ENCODE peak calls at places on chromosomes 13 and 19, in seven cellular contexts. E, T, F, X, C, V and P are unnamed samples.

GRCh38 chr13:24282256-24282655 is 27.1 kb upstream of the C1QTNF9 start:
- DNase-seq in E (no peak), T (no peak), F (no peak), X (no peak), C (peak; percentile 20), V (no peak), P (no peak)

GRCh38 chr13:94345374-94346195 is 133.9 kb downstream of the DCT start:
- DNase-seq in E (no peak), T (no peak), F (peak; percentile 32), X (peak; percentile 20), C (no peak), V (no peak), P (no peak)

GRCh38 chr13:68173111-68173510 is 943.0 kb upstream of the PCDH9 start:
- DNase-seq in E (no peak), T (no peak), F (no peak), X (no peak), C (no peak), V (no peak), P (no peak)

GRCh38 chr13:90256746-90257145 is 1090.7 kb upstream of the MIR17HG start:
- DNase-seq in E (no peak), T (no peak), F (no peak), X (no peak), C (no peak), V (no peak), P (no peak)

GRCh38 chr13:20715340-20715732 is 11.8 kb downstream of the IL17D start:
- DNase-seq in E (no peak), T (no peak), F (no peak), X (no peak), C (no peak), V (peak; percentile 30), P (no peak)

GRCh38 chr19:51027873-51028272 is 1.5 kb upstream of the KLK11 start:
- DNase-seq in E (no peak), T (no peak), F (no peak), X (no peak), C (no peak), V (no peak), P (no peak)

GRCh38 chr19:57351867-57352266 is 796 bp downstream of the ZNF304 start:
- DNase-seq in E (no peak), T (no peak), F (no peak), X (no peak), C (no peak), V (no peak), P (no peak)

GRCh38 chr19:5149508-5149907 is 180.6 kb downstream of the KDM4B start:
- DNase-seq in E (no peak), T (no peak), F (no peak), X (no peak), C (no peak), V (no peak), P (no peak)

GRCh38 chr13:43835701-43836100 is 43.8 kb downstream of the CCDC122 start:
- DNase-seq in E (no peak), T (no peak), F (no peak), X (no peak), C (no peak), V (no peak), P (no peak)

GRCh38 chr19:31340059-31341025 is 8.9 kb downstream of the TSHZ3 start:
- DNase-seq in E (no peak), T (no peak), F (peak; percentile 84), X (peak; percentile 22), C (no peak), V (no peak), P (peak; percentile 59)

GRCh38 chr19:4083677-4084546 is 17.2 kb upstream of the ZBTB7A start:
- DNase-seq in E (no peak), T (peak; percentile 74), F (no peak), X (peak; percentile 57), C (no peak), V (no peak), P (no peak)

GRCh38 chr19:46990998-46991676 is 28.5 kb upstream of the NPAS1 start:
- DNase-seq in E (peak; percentile 89), T (peak; percentile 91), F (peak; percentile 81), X (peak; percentile 83), C (peak; percentile 95), V (no peak), P (no peak)

GRCh38 chr19:46995492-46995891 is 24.1 kb upstream of the NPAS1 start:
- DNase-seq in E (no peak), T (no peak), F (no peak), X (no peak), C (peak; percentile 32), V (no peak), P (no peak)

GRCh38 chr19:46994141-46994686 is 25.4 kb upstream of the NPAS1 start:
- DNase-seq in E (no peak), T (no peak), F (no peak), X (no peak), C (no peak), V (no peak), P (no peak)

GRCh38 chr19:46993622-46994021 is 26.0 kb upstream of the NPAS1 start:
- DNase-seq in E (no peak), T (no peak), F (no peak), X (no peak), C (peak; percentile 28), V (no peak), P (no peak)

GRCh38 chr19:46992699-46993535 is 26.7 kb upstream of the NPAS1 start:
- DNase-seq in E (no peak), T (no peak), F (no peak), X (no peak), C (peak; percentile 37), V (no peak), P (no peak)
- H3K4me3 ChIP-seq in E (no peak overlapping the region), T (no peak overlapping the region), F (no peak overlapping the region), X (no peak overlapping the region), C (no peak overlapping the region), V (no peak overlapping the region), P (no peak overlapping the region)

GRCh38 chr13:112608212-112608611 is 20.3 kb upstream of the TUBGCP3 start:
- DNase-seq in E (no peak), T (no peak), F (no peak), X (no peak), C (no peak), V (no peak), P (no peak)

GRCh38 chr13:112601351-112601750 is 13.4 kb upstream of the TUBGCP3 start:
- DNase-seq in E (no peak), T (no peak), F (no peak), X (no peak), C (no peak), V (no peak), P (no peak)

GRCh38 chr13:112603641-112604220 is 15.8 kb upstream of the TUBGCP3 start:
- DNase-seq in E (no peak), T (no peak), F (peak; percentile 10), X (no peak), C (no peak), V (no peak), P (no peak)

GRCh38 chr13:112606125-112607001 is 18.4 kb upstream of the TUBGCP3 start:
- DNase-seq in E (peak; percentile 85), T (peak; percentile 94), F (peak; percentile 88), X (peak; percentile 86), C (peak; percentile 98), V (peak; percentile 54), P (peak; percentile 25)

GRCh38 chr13:112605531-112605990 is 17.6 kb upstream of the TUBGCP3 start:
- DNase-seq in E (no peak), T (no peak), F (peak; percentile 56), X (no peak), C (no peak), V (no peak), P (no peak)
- H3K4me3 ChIP-seq in E (peak overlapping the region; percentile 20), T (no peak overlapping the region), F (peak overlapping the region; percentile 79), X (no peak overlapping the region), C (peak overlapping the region; percentile 83), V (peak overlapping the region; percentile 58), P (peak overlapping the region; percentile 44)

GRCh38 chr13:114127473-114128347 is 4.7 kb downstream of the RASA3 start:
- DNase-seq in E (no peak), T (no peak), F (no peak), X (no peak), C (no peak), V (no peak), P (no peak)

GRCh38 chr13:114128624-114129522 is 3.5 kb downstream of the RASA3 start:
- DNase-seq in E (peak; percentile 68), T (peak; percentile 69), F (peak; percentile 92), X (no peak), C (no peak), V (peak; percentile 80), P (peak; percentile 29)

GRCh38 chr13:114125589-114125988 is 6.8 kb downstream of the RASA3 start:
- DNase-seq in E (no peak), T (no peak), F (no peak), X (no peak), C (no peak), V (no peak), P (no peak)

GRCh38 chr13:114128348-114128623 is 4.1 kb downstream of the RASA3 start:
- DNase-seq in E (no peak), T (no peak), F (no peak), X (no peak), C (no peak), V (no peak), P (no peak)

DNA sequence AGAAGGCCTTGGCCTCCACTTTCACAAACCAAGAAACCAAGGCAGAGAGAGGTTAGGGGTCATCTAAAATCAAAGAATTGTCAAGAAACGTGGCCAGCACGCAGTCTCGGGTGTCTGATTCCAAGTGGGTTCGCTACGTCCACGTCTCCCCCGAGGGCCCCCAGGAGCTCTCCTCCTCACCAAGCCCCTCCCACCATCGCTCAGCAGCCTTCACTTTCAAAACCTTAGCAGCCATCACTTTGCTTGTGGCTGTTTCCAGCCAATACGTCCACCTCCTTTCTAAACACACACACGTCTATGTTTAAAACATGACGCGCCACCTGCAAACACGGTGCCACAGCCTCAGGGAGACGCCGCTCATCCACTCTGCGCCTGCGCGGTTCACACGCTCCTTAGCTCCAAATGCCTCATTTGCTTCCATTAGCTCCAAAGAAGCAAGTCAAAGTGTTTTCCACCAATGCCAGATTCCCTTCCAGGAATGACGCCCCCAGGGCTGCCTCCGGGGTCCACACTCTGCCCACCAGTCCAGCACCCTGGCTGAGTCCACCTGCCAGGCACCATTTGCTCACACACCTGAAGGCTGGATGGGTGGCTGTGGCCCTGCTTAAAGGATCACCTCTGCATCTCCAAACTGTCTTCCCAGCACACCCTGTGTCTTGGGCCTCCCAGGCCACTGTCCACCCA is 5.5 kb downstream of the RASA3 start:
- DNase-seq in E (no peak), T (no peak), F (no peak), X (no peak), C (no peak), V (no peak), P (no peak)
- H3K4me3 ChIP-seq in E (no peak overlapping the region), T (no peak overlapping the region), F (no peak overlapping the region), X (no peak overlapping the region), C (no peak overlapping the region), V (no peak overlapping the region), P (no peak overlapping the region)

GRCh38 chr19:2615782-2616181 is 86.7 kb downstream of the GNG7 start:
- DNase-seq in E (no peak), T (no peak), F (no peak), X (no peak), C (no peak), V (no peak), P (no peak)

GRCh38 chr19:2616741-2617392 is 85.6 kb downstream of the GNG7 start:
- DNase-seq in E (peak; percentile 60), T (no peak), F (no peak), X (no peak), C (no peak), V (no peak), P (no peak)

GRCh38 chr19:2619076-2619475 is 83.4 kb downstream of the GNG7 start:
- DNase-seq in E (no peak), T (no peak), F (no peak), X (no peak), C (no peak), V (no peak), P (no peak)

GRCh38 chr19:2617393-2618165 is 84.9 kb downstream of the GNG7 start:
- DNase-seq in E (no peak), T (no peak), F (no peak), X (no peak), C (no peak), V (no peak), P (no peak)

GRCh38 chr19:2618611-2619010 is 83.9 kb downstream of the GNG7 start:
- DNase-seq in E (peak; percentile 57), T (peak; percentile 64), F (peak; percentile 72), X (no peak), C (no peak), V (no peak), P (no peak)
- H3K4me3 ChIP-seq in E (no peak overlapping the region), T (no peak overlapping the region), F (no peak overlapping the region), X (no peak overlapping the region), C (no peak overlapping the region), V (no peak overlapping the region), P (no peak overlapping the region)